ENCODE peak calls at places on chromosomes 6 and 20, in six cellular contexts. V, Q, I, Y, S and N are unnamed samples.

GRCh38 chr6:170441316-170441715 is 111.8 kb downstream of the PSMB1 start:
- DNase-seq in Y (no peak), I (no peak), S (no peak), V (no peak), Q (no peak), N (no peak)

GRCh38 chr6:43217351-43217750 is 11.9 kb downstream of the DNPH1 start:
- DNase-seq in I (no peak), Q (no peak), V (no peak), Y (no peak), S (no peak), N (no peak)

GRCh38 chr20:17619351-17620093 is 49.6 kb downstream of the DSTN start:
- DNase-seq in V (peak), I (no peak), S (no peak), Y (no peak), Q (no peak), N (no peak)

GRCh38 chr20:20021835-20022234 is 4.7 kb downstream of the NAA20 start:
- DNase-seq in Q (no peak), Y (no peak), I (no peak), V (no peak), S (no peak), N (no peak)

GRCh38 chr20:47605673-47606413 is 104.2 kb downstream of the NCOA3 start:
- DNase-seq in S (no peak), Y (peak), Q (peak), V (no peak), I (no peak), N (no peak)

GRCh38 chr6:153959281-153959680 is 79.8 kb upstream of the OPRM1 start:
- DNase-seq in Y (no peak), V (no peak), I (no peak), S (no peak), Q (no peak), N (no peak)

GRCh38 chr6:30100585-30101422 is 12.1 kb downstream of the TRIM31 start:
- DNase-seq in I (peak), Y (no peak), S (no peak), Q (peak), V (peak), N (peak)

GRCh38 chr6:79813854-79814477 is 133.4 kb downstream of the ELOVL4 start:
- DNase-seq in S (peak), Q (peak), Y (peak), V (peak), I (peak), N (no peak)

GRCh38 chr6:154314084-154314483 is 42.5 kb downstream of the IPCEF1 start:
- DNase-seq in I (no peak), V (no peak), S (no peak), Q (no peak), Y (no peak), N (no peak)

GRCh38 chr6:135464634-135465033 is 32.9 kb downstream of the AHI1 start:
- DNase-seq in S (no peak), Y (peak), I (no peak), V (no peak), Q (no peak), N (no peak)

GRCh38 chr6:85798934-85799490 is 156.3 kb upstream of the SYNCRIP start:
- DNase-seq in Q (no peak), S (no peak), I (no peak), Y (peak), V (no peak), N (no peak)

GRCh38 chr20:7248392-7248992 is 481.0 kb downstream of the BMP2 start:
- DNase-seq in S (no peak), I (no peak), V (no peak), Q (no peak), Y (no peak), N (no peak)

GRCh38 chr6:11413112-11413687 is 124.3 kb upstream of the TMEM170B start:
- DNase-seq in Y (no peak), I (no peak), V (no peak), S (no peak), Q (no peak), N (no peak)

GRCh38 chr6:151036869-151037680 is 171.6 kb downstream of the MTHFD1L start:
- DNase-seq in S (no peak), V (no peak), Q (no peak), Y (peak), I (no peak), N (no peak)

GRCh38 chr6:55497694-55498093 is 81.3 kb downstream of the HMGCLL1 start:
- DNase-seq in I (no peak), S (no peak), Q (no peak), V (no peak), Y (no peak), N (no peak)

GRCh38 chr20:37968726-37969401 is 64.4 kb downstream of the TTI1 start:
- DNase-seq in S (no peak), Q (no peak), Y (no peak), I (peak), V (no peak), N (no peak)

GRCh38 chr20:1489764-1490436 is 1.3 kb downstream of the SIRPB2 start:
- DNase-seq in Y (no peak), S (no peak), I (no peak), Q (no peak), V (no peak), N (peak)

GRCh38 chr20:32742322-32743236 is 688 bp downstream of the COMMD7 start:
- DNase-seq in Y (no peak), I (peak), Q (no peak), V (peak), S (no peak), N (no peak)

GRCh38 chr6:7108196-7108963 is 619 bp downstream of the RREB1 start:
- DNase-seq in I (peak), Y (peak), V (peak), S (no peak), Q (peak), N (no peak)

GRCh38 chr20:51612896-51613295 is 70.4 kb upstream of the NFATC2 start:
- DNase-seq in V (no peak), Q (no peak), S (no peak), I (no peak), Y (no peak), N (no peak)

GRCh38 chr20:51611625-51611890 is 69.0 kb upstream of the NFATC2 start:
- DNase-seq in V (no peak), Q (no peak), Y (no peak), I (no peak), S (no peak), N (no peak)

GRCh38 chr20:51613576-51613975 is 71.1 kb upstream of the NFATC2 start:
- DNase-seq in V (no peak), S (no peak), Q (no peak), Y (no peak), I (no peak), N (no peak)

GRCh38 chr20:51610761-51611624 is 68.5 kb upstream of the NFATC2 start:
- DNase-seq in Q (no peak), V (no peak), I (no peak), S (no peak), Y (no peak), N (no peak)

DNA sequence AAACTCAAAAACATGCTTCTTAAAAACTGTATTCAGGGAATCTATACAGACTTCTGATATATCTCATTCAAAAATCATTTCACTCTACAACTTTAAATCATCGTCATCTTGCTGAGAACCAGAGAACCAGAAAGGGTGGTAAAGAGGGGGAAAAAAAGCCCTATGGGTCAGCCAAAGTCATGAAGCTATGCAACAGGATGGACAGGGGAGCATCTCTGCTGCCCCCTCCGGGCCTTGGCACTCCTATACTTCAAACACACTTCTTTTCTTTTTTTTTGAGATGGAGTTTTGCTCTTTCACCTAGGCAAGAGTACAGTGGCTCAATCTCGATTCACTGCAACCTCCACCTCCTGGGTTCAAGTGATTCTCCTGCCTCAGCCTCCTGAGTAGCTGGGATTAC is 73.5 kb upstream of the NFATC2 start:
- DNase-seq in Q (no peak), Y (no peak), S (no peak), I (no peak), V (no peak), N (no peak)
- TF ChIP-seq CTCF in Q (peak), Y (peak), S (peak), I (peak), V (peak), N (no peak)

GRCh38 chr6:36850001-36850400 is 10.8 kb upstream of the CPNE5 start:
- DNase-seq in Y (no peak), V (no peak), S (no peak), I (no peak), Q (no peak), N (peak)

GRCh38 chr6:36852481-36853147 is 13.4 kb upstream of the CPNE5 start:
- DNase-seq in Y (peak), Q (peak), I (no peak), S (no peak), V (no peak), N (peak)

GRCh38 chr6:36853325-36853724 is 14.1 kb upstream of the CPNE5 start:
- DNase-seq in V (no peak), Q (no peak), Y (no peak), I (no peak), S (no peak), N (peak)

GRCh38 chr6:36851632-36852031 is 12.4 kb upstream of the CPNE5 start:
- DNase-seq in Q (no peak), Y (no peak), I (no peak), S (no peak), V (no peak), N (no peak)

GRCh38 chr6:36851149-36851614 is 11.9 kb upstream of the CPNE5 start:
- DNase-seq in Q (peak), I (peak), V (peak), Y (peak), S (no peak), N (no peak)
- TF ChIP-seq GABPA in Q (no peak), I (peak), V (no peak), Y (no peak), S (no peak), N (no peak)

GRCh38 chr6:40715501-40716403 is 128.6 kb upstream of the LRFN2 start:
- DNase-seq in I (no peak), S (no peak), V (no peak), Q (no peak), Y (peak), N (no peak)
- H3K4me3 ChIP-seq in I (no peak), S (no peak), V (no peak), Q (no peak), Y (no peak), N (no peak)

GRCh38 chr6:100573169-100573568 is 108.4 kb upstream of the SIM1 start:
- DNase-seq in Q (peak), Y (peak), V (peak), S (no peak), I (no peak), N (no peak)
- TF ChIP-seq CTCF in Q (no peak), Y (peak), V (peak), S (peak), I (no peak), N (no peak)

GRCh38 chr20:15155848-15156401 is 818.5 kb upstream of the FLRT3 start:
- DNase-seq in Q (no peak), V (no peak), Y (no peak), S (no peak), I (no peak), N (no peak)
- TF ChIP-seq GABPA in Q (no peak), V (no peak), Y (no peak), S (no peak), I (no peak), N (no peak)

GRCh38 chr6:33053230-33053629 is 20.2 kb downstream of the HLA-DPA1 start:
- DNase-seq in Q (peak), V (no peak), Y (no peak), S (no peak), I (no peak), N (no peak)
- H3K4me3 ChIP-seq in Q (no peak), V (no peak), Y (no peak), S (no peak), I (no peak), N (no peak)

GRCh38 chr6:16514249-16514648 is 247.0 kb downstream of the ATXN1 start:
- DNase-seq in I (no peak), V (peak), Q (peak), S (no peak), Y (peak), N (no peak)
- TF ChIP-seq CTCF in I (no peak), V (peak), Q (peak), S (peak), Y (peak), N (peak)